ENCODE peak calls at places on chromosomes 12 and 14, in six cellular contexts. X, J, E, S, T and L are unnamed samples.

GRCh38 chr14:102930753-102931579 is 8.5 kb downstream of the AMN start:
- DNase-seq in T (no peak), E (no peak), S (no peak), J (no peak), X (no peak), L (no peak)

GRCh38 chr14:106204063-106204462 is 677.7 kb downstream of the TMEM121 start:
- DNase-seq in J (no peak), X (no peak), T (no peak), S (no peak), E (no peak), L (no peak)

GRCh38 chr14:51957950-51958349 is 31.4 kb upstream of the RTRAF start:
- DNase-seq in E (no peak), X (no peak), T (no peak), S (no peak), J (no peak), L (no peak)

GRCh38 chr12:40405419-40405818 is 180.6 kb downstream of the LRRK2 start:
- DNase-seq in J (no peak), E (no peak), T (no peak), S (no peak), X (no peak), L (no peak)

GRCh38 chr12:108425238-108425795 is 86.2 kb upstream of the CMKLR1 start:
- DNase-seq in J (no peak), X (no peak), T (no peak), E (no peak), S (no peak), L (no peak)

GRCh38 chr14:21367582-21368144 is 16.2 kb downstream of the SUPT16H start:
- DNase-seq in X (no peak), E (no peak), J (no peak), T (no peak), S (no peak), L (no peak)

GRCh38 chr14:92397140-92397815 is 74.3 kb downstream of the SLC24A4 start:
- DNase-seq in X (no peak), J (peak), T (no peak), E (no peak), S (no peak), L (no peak)

GRCh38 chr12:111068281-111068680 is 147.9 kb upstream of the MYL2 start:
- DNase-seq in X (no peak), T (no peak), E (no peak), S (no peak), J (no peak), L (peak)

GRCh38 chr14:24674204-24674970 is 40.4 kb upstream of the GZMB start:
- DNase-seq in E (no peak), X (no peak), S (no peak), T (no peak), J (no peak), L (peak)

GRCh38 chr14:89767861-89768268 is 186.7 kb downstream of the EFCAB11 start:
- DNase-seq in J (peak), T (no peak), S (peak), X (peak), E (peak), L (peak)

GRCh38 chr12:67354966-67355365 is 85.8 kb downstream of the CAND1 start:
- DNase-seq in S (no peak), J (no peak), T (no peak), X (no peak), E (no peak), L (no peak)

GRCh38 chr12:76085159-76085868 is 829 bp upstream of the NAP1L1 start:
- DNase-seq in E (no peak), X (peak), J (no peak), S (no peak), T (no peak), L (peak)

GRCh38 chr12:110355080-110355479 is 48.4 kb downstream of the ANAPC7 start:
- DNase-seq in E (no peak), T (no peak), J (no peak), S (no peak), X (no peak), L (peak)

GRCh38 chr12:109880049-109880931 is at the start of gene GLTP:
- DNase-seq in T (peak), X (peak), S (peak), J (peak), E (peak), L (peak)

GRCh38 chr12:100826323-100826722 is 31.7 kb downstream of the ANO4 start:
- DNase-seq in X (no peak), S (no peak), E (no peak), J (peak), T (no peak), L (peak)

GRCh38 chr14:101585211-101585610 is 23.9 kb downstream of the DIO3 start:
- DNase-seq in S (no peak), E (no peak), T (no peak), X (no peak), J (no peak), L (no peak)

GRCh38 chr14:31692376-31692781 is 131.2 kb downstream of the NUBPL start:
- DNase-seq in X (no peak), E (peak), T (no peak), S (peak), J (no peak), L (no peak)

GRCh38 chr14:44700694-44701093 is 193.6 kb upstream of the FSCB start:
- DNase-seq in T (no peak), J (no peak), S (no peak), E (no peak), X (no peak), L (no peak)

GRCh38 chr12:12715459-12716150 is 1.6 kb upstream of the CDKN1B start:
- DNase-seq in J (no peak), E (no peak), T (no peak), S (no peak), X (no peak), L (peak)

GRCh38 chr12:98446716-98447115 is 68.7 kb upstream of the TMPO start:
- DNase-seq in E (no peak), T (no peak), S (no peak), J (no peak), X (no peak), L (no peak)

GRCh38 chr12:105878964-105879363 is 259.8 kb downstream of the NUAK1 start:
- DNase-seq in J (no peak), T (no peak), X (no peak), S (no peak), E (no peak), L (no peak)